ENCODE peak calls at places on chromosome 5, in five cellular contexts. G is H1, O is left ventricle myocardium inferior, Y is MCF 10A, S is astrocyte. L is an unnamed sample.

GRCh38 chr5:143128412-143129071 is 274.9 kb downstream of the NR3C1 start:
- DNase-seq in O (no peak), Y (no peak), S (no peak), G (no peak), L (no peak)

GRCh38 chr5:143887901-143888648 is 76.1 kb downstream of the HMHB1 start:
- DNase-seq in O (no peak), G (no peak), Y (peak; percentile 51), S (peak; percentile 86), L (no peak)

GRCh38 chr5:177116631-177117373 is 16.8 kb upstream of the NSD1 start:
- DNase-seq in Y (no peak), G (peak; percentile 94), O (peak; percentile 90), S (peak; percentile 75), L (peak; percentile 80)

GRCh38 chr5:143182901-143183820 is 220.3 kb downstream of the NR3C1 start:
- DNase-seq in Y (no peak), G (no peak), S (peak; percentile 73), O (peak; percentile 38), L (peak; percentile 42)

GRCh38 chr5:139648205-139649081 is at the start of gene CXXC5:
- DNase-seq in G (peak; percentile 90), Y (peak; percentile 79), O (peak; percentile 90), S (peak; percentile 83), L (peak; percentile 90)

GRCh38 chr5:143311955-143312354 is 91.5 kb downstream of the NR3C1 start:
- DNase-seq in Y (no peak), O (no peak), G (no peak), S (no peak), L (no peak)

GRCh38 chr5:71651554-71651953 is 64.4 kb downstream of the MCCC2 start:
- DNase-seq in O (no peak), G (no peak), Y (no peak), S (no peak), L (peak; percentile 36)

GRCh38 chr5:165863267-165863666 is 2357.8 kb downstream of the MAT2B start:
- DNase-seq in S (no peak), G (no peak), Y (no peak), O (no peak), L (no peak)

GRCh38 chr5:67805666-67806348 is 409.7 kb upstream of the PIK3R1 start:
- DNase-seq in O (no peak), G (peak; percentile 51), S (no peak), Y (no peak), L (no peak)

GRCh38 chr5:74503-75109 is 17.4 kb upstream of the PLEKHG4B start:
- DNase-seq in O (no peak), Y (no peak), G (no peak), S (no peak), L (no peak)

GRCh38 chr5:13477118-13477737 is 467.3 kb downstream of the DNAH5 start:
- DNase-seq in O (no peak), S (peak; percentile 95), Y (peak; percentile 86), G (no peak), L (no peak)

GRCh38 chr5:52065182-52065581 is 681.9 kb downstream of the ISL1 start:
- DNase-seq in O (no peak), S (no peak), Y (no peak), G (no peak), L (no peak)

GRCh38 chr5:82160948-82161347 is 117.2 kb downstream of the RPS23 start:
- DNase-seq in G (no peak), Y (no peak), O (no peak), S (no peak), L (no peak)

GRCh38 chr5:119743927-119744326 is 114.6 kb downstream of the FAM170A start:
- DNase-seq in Y (peak; percentile 89), O (no peak), S (no peak), G (no peak), L (peak; percentile 63)

GRCh38 chr5:39219433-39219832 is at the start of gene FYB1:
- DNase-seq in O (peak; percentile 46), G (no peak), Y (peak; percentile 78), S (no peak), L (no peak)

GRCh38 chr5:6583049-6583880 is 49.6 kb downstream of the NSUN2 start:
- DNase-seq in Y (no peak), S (no peak), G (peak; percentile 77), O (peak; percentile 39), L (peak; percentile 75)

GRCh38 chr5:131609774-131610173 is 25.3 kb downstream of the RAPGEF6 start:
- DNase-seq in O (no peak), G (no peak), S (peak; percentile 83), Y (no peak), L (no peak)

GRCh38 chr5:64958757-64959391 is 190.1 kb downstream of the CWC27 start:
- DNase-seq in O (no peak), Y (peak; percentile 30), S (peak; percentile 27), G (no peak), L (no peak)

GRCh38 chr5:115355095-115355494 is 58.6 kb upstream of the CCDC112 start:
- DNase-seq in O (no peak), S (no peak), G (no peak), Y (no peak), L (no peak)

GRCh38 chr5:136191304-136192014 is 1.5 kb downstream of the SMIM32 start:
- DNase-seq in O (no peak), Y (no peak), S (peak; percentile 33), G (no peak), L (no peak)

GRCh38 chr5:50564079-50564478 is 102.4 kb upstream of the PARP8 start:
- DNase-seq in Y (no peak), G (no peak), S (no peak), O (no peak), L (peak; percentile 10)

GRCh38 chr5:59317023-59317771 is 576.3 kb downstream of the PDE4D start:
- DNase-seq in Y (peak; percentile 31), S (no peak), O (no peak), G (no peak), L (no peak)

GRCh38 chr5:180139731-180140626 is 68.4 kb upstream of the RNF130 start:
- DNase-seq in G (peak; percentile 44), Y (no peak), S (no peak), O (no peak), L (peak; percentile 20)

GRCh38 chr5:60673329-60673728 is 26.6 kb downstream of the DEPDC1B start:
- DNase-seq in S (no peak), O (no peak), Y (no peak), G (no peak), L (no peak)

GRCh38 chr5:157478726-157479125 is 18.7 kb downstream of the NIPAL4 start:
- DNase-seq in G (no peak), Y (no peak), S (no peak), O (no peak), L (no peak)

GRCh38 chr5:15645376-15645775 is 145.4 kb downstream of the FBXL7 start:
- DNase-seq in S (peak; percentile 28), Y (peak; percentile 11), O (no peak), G (no peak), L (no peak)

GRCh38 chr5:120293796-120294195 is 170.3 kb upstream of the PRR16 start:
- DNase-seq in O (no peak), S (peak; percentile 91), Y (peak; percentile 66), G (no peak), L (no peak)

GRCh38 chr5:53095931-53096525 is 13.5 kb downstream of the MOCS2 start:
- DNase-seq in O (peak; percentile 18), G (peak; percentile 73), Y (peak; percentile 70), S (no peak), L (peak; percentile 34)

GRCh38 chr5:128645582-128645981 is 107.5 kb upstream of the FBN2 start:
- DNase-seq in O (no peak), G (no peak), S (no peak), Y (no peak), L (no peak)

DNA sequence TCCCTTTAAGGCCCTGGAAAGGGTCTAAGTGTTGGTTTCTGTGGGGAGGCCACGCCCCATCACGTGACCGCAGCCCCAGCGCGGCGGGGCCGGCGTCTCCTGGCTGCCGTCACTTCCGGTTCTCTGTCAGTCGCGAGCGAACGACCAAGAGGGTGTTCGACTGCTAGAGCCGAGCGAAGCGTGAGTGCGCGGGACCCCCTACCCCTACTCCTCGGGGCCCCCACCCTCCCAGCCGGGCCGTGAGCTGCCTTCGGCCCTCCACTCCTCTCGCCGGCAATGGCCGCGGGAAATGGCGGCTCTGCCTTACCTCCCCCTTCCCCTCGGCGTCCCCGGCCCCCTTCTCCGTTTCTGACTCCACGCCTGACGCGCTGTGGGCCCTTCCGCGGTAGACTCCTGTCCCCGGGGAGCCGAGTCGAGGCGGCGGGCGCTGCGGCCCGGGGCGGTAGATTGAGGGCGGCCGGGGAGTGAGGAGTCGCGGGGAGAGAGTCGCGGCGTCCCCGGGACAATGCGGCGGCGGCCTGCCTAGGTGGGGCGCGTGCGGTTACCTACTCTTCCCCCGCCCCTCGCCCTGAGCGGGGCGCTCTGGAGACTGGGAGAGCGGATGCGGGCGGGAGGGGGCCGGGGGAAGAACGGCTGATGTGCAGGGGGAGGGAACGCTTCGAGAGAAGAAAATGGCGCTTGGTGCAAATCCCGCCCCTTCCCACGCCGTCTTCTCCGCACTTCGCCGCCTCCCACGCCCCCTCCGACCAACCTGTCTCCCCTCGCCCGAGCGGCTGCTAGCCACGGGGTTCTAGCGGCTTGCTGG is at the start of gene SUB1:
- DNase-seq in G (peak; percentile 93), Y (peak; percentile 92), S (peak; percentile 78), O (peak; percentile 96), L (peak; percentile 91)
- TF ChIP-seq CTCF in G (no peak), Y (no peak), S (no peak), O (no peak), L (no peak)

DNA sequence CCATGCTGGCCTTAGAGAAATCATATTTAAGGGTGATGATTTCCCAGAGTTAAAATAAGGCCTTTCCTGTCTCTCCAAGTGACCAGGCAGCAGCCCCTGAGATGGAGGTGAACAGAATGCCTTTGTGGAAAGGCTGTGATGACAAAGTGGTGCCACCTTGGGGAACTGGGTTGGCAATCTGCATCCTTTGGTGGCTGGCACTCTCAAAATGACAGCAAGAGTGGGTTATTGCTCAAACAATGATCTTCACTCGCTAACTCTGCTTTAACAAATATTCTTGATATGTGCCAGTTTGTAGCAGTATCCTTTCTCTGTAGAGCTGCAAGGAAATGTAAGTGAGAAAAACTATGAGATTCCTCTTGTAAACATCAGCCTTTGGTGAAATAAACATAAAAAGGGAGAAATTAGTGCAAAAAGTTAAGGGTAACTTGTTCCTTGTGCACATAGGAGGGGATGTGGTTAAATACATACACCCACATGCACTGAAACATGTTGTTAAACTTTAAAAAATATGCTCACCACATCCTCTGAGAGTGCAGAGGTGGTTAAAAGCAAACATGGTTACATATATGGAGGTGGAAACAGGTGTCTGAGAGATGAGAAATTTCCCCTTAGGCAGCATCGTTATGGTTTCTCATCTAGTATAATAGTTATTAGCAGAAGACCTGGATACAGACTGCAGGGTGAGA is 373.4 kb upstream of the CTNND2 start:
- DNase-seq in O (no peak), G (no peak), Y (no peak), S (no peak), L (peak; percentile 1)
- TF ChIP-seq CTCF in O (no peak), G (no peak), Y (no peak), S (no peak), L (no peak)

GRCh38 chr5:146049704-146050026 is 55.7 kb downstream of the PLAC8L1 start:
- DNase-seq in S (no peak), O (no peak), Y (no peak), G (no peak), L (no peak)

GRCh38 chr5:146055432-146055831 is 49.9 kb downstream of the PLAC8L1 start:
- DNase-seq in O (no peak), S (no peak), G (no peak), Y (no peak), L (no peak)

GRCh38 chr5:146051678-146052077 is 53.7 kb downstream of the PLAC8L1 start:
- DNase-seq in S (peak; percentile 80), O (no peak), Y (no peak), G (no peak), L (no peak)

GRCh38 chr5:146050061-146050460 is 55.3 kb downstream of the PLAC8L1 start:
- DNase-seq in G (no peak), S (no peak), Y (no peak), O (no peak), L (no peak)

GRCh38 chr5:146052780-146053179 is 52.6 kb downstream of the PLAC8L1 start:
- DNase-seq in G (no peak), S (no peak), O (no peak), Y (peak; percentile 41), L (no peak)
- TF ChIP-seq CTCF in G (peak; percentile 64), S (peak; percentile 28), O (peak; percentile 36), Y (peak; percentile 39), L (no peak)

GRCh38 chr5:149114403-149115312 is 26.6 kb upstream of the ABLIM3 start:
- DNase-seq in G (peak; percentile 60), S (peak; percentile 55), Y (peak; percentile 93), O (peak; percentile 38), L (no peak)
- TF ChIP-seq CTCF in G (peak; percentile 96), S (peak; percentile 87), Y (peak; percentile 97), O (peak; percentile 89), L (peak; percentile 66)

L was measured in GM13976.